ENCODE peak calls at places on chromosomes 6 and 20, in seven cellular contexts. A, Q, Z, X, J, N and H are unnamed samples.

GRCh38 chr6:24270011-24270410 is 87.8 kb downstream of the DCDC2 start:
- DNase-seq in Z (no peak), Q (no peak), N (no peak), A (no peak), J (no peak), X (no peak), H (no peak)

GRCh38 chr20:38001173-38001875 is 31.9 kb downstream of the TTI1 start:
- DNase-seq in N (no peak), Q (no peak), J (no peak), X (no peak), Z (no peak), A (no peak), H (no peak)

GRCh38 chr6:109079981-109080380 is 14.7 kb downstream of the SESN1 start:
- DNase-seq in A (no peak), Z (no peak), N (no peak), Q (no peak), X (no peak), J (no peak), H (no peak)

GRCh38 chr6:157868835-157869234 is 45.8 kb downstream of the SNX9 start:
- DNase-seq in N (no peak), X (no peak), Z (no peak), Q (no peak), A (no peak), J (no peak), H (no peak)

GRCh38 chr6:50975216-50975615 is 156.5 kb downstream of the TFAP2B start:
- DNase-seq in N (no peak), Q (no peak), J (no peak), X (no peak), Z (no peak), A (no peak), H (peak; percentile 16)

GRCh38 chr20:50389808-50390684 is 120.1 kb upstream of the PTPN1 start:
- DNase-seq in J (no peak), A (no peak), N (no peak), Z (no peak), X (peak; percentile 100), Q (no peak), H (no peak)

GRCh38 chr20:43191946-43192847 is 2.5 kb upstream of the PTPRT start:
- DNase-seq in A (no peak), J (peak; percentile 5), Q (no peak), X (peak; percentile 16), N (peak; percentile 51), Z (peak; percentile 79), H (peak; percentile 86)

GRCh38 chr20:15930324-15931305 is 642.6 kb downstream of the KIF16B start:
- DNase-seq in Z (peak; percentile 39), Q (no peak), N (no peak), J (no peak), A (no peak), X (peak; percentile 28), H (peak; percentile 65)

GRCh38 chr20:53888510-53888909 is 181.9 kb downstream of the BCAS1 start:
- DNase-seq in N (no peak), Z (no peak), Q (no peak), A (no peak), X (no peak), J (no peak), H (no peak)

GRCh38 chr6:163159689-163160088 is 254.8 kb upstream of the QKI start:
- DNase-seq in N (no peak), Q (no peak), Z (no peak), J (no peak), A (no peak), X (no peak), H (no peak)

GRCh38 chr6:163162874-163163213 is 251.7 kb upstream of the QKI start:
- DNase-seq in A (no peak), J (no peak), N (no peak), X (no peak), Q (no peak), Z (no peak), H (no peak)

GRCh38 chr6:163162007-163162873 is 252.3 kb upstream of the QKI start:
- DNase-seq in J (no peak), N (no peak), A (no peak), Z (no peak), Q (no peak), X (no peak), H (no peak)

GRCh38 chr6:163164175-163164900 is 250.2 kb upstream of the QKI start:
- DNase-seq in N (no peak), Z (no peak), Q (no peak), J (no peak), X (no peak), A (no peak), H (no peak)

GRCh38 chr6:163159110-163159509 is 255.4 kb upstream of the QKI start:
- DNase-seq in Z (no peak), J (no peak), A (no peak), N (no peak), X (no peak), Q (no peak), H (no peak)
- TF ChIP-seq JUND in Z (no peak), J (no peak), A (no peak), N (no peak), X (no peak), Q (no peak), H (no peak)

GRCh38 chr6:35370124-35370741 is 27.9 kb downstream of the PPARD start:
- DNase-seq in N (no peak), Z (no peak), X (peak; percentile 65), J (peak; percentile 61), Q (no peak), A (peak; percentile 73), H (no peak)
- TF ChIP-seq JUND in N (no peak), Z (peak; percentile 80), X (no peak), J (peak; percentile 24), Q (no peak), A (peak; percentile 90), H (no peak)

DNA sequence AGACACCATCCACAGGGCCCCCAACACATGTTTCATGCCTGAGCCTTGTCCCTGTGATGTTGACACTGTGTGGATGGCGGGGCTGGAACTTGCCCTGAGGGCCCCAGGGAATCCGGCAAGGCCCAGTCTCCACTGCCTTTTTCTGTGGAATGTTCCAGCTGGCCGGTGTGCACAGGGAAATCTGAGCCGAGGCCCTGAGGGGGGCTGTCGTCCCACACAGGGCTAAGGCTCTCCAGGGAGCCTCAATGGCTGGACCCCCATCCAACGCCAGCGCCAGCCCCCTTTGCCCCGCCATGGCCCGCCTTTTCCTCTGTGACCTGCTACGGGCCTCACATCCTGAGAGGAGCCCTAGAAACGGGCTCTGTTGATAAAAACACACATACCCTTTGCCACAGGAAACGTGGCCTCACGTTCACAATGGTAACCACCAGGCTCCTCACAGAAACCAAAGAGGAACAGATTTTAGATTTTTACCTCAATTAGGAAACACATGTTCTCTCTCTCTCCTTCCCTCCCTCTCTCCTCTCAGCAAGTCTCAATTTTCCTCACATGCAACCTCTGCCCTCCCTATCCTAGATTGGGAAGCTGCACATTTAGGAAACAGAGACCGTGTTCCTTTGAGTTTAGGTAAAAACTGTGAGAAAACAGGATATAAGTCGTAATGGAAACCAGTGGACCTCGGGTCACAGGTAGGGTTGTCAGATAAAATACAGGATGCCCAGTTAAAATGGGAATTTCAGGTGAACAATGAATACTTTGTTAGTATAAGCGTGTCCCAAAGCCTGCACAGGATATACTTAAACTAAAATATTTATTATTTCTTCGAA is 13.7 kb upstream of the ZNF831 start:
- DNase-seq in A (no peak), N (no peak), Z (no peak), X (no peak), Q (no peak), J (no peak), H (no peak)
- TF ChIP-seq JUND in A (no peak), N (no peak), Z (no peak), X (no peak), Q (no peak), J (no peak), H (no peak)

GRCh38 chr6:160972111-160972510 is 19.5 kb upstream of the MAP3K4 start:
- DNase-seq in A (no peak), Q (no peak), N (no peak), J (no peak), Z (no peak), X (no peak), H (no peak)

GRCh38 chr6:160975111-160975510 is 16.5 kb upstream of the MAP3K4 start:
- DNase-seq in Z (no peak), Q (no peak), J (no peak), X (no peak), N (no peak), A (no peak), H (no peak)

GRCh38 chr6:160973856-160974255 is 17.7 kb upstream of the MAP3K4 start:
- DNase-seq in J (no peak), Q (no peak), X (no peak), N (no peak), A (no peak), Z (peak; percentile 46), H (no peak)

GRCh38 chr6:160974304-160974771 is 17.2 kb upstream of the MAP3K4 start:
- DNase-seq in Z (no peak), X (no peak), A (no peak), Q (no peak), J (peak; percentile 74), N (no peak), H (no peak)

DNA sequence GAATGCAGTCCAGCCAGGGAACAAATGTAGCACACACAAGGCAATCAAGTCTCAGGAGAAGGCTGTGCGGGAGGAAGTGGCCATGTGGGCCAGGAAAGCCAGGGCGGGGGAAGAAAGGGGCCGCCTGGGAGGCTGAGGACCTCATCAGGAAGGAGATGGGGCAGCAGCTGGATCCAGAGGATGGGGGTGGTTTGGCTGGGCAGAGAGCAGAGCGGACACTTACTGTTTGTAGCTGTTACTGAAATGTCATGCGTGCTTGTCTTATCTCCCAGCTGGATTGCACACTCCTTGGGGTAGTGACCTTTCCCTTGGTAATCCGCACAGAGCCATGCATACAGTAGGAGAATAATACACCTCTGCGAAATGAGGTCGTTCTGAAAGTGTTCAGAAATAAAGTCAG is 18.3 kb upstream of the MAP3K4 start:
- DNase-seq in N (no peak), X (no peak), J (peak; percentile 77), A (no peak), Z (peak; percentile 51), Q (no peak), H (no peak)
- TF ChIP-seq JUND in N (no peak), X (no peak), J (no peak), A (no peak), Z (no peak), Q (no peak), H (no peak)